ENCODE peak calls at places on chromosome 13, in six cellular contexts. G, I, Q, N, R and Z are unnamed samples. For H3K27me3, the result is how much of the 10 kb centered on the place peaks cover.

GRCh38 chr13:106096661-106097092 is 438.8 kb downstream of the EFNB2 start:
- DNase-seq in G (no peak), I (no peak), Q (no peak), N (no peak), R (no peak), Z (no peak)

GRCh38 chr13:38361551-38362262 is 12.1 kb downstream of the UFM1 start:
- DNase-seq in G (no peak), I (no peak), Q (no peak), N (no peak), R (no peak), Z (no peak)

GRCh38 chr13:40178130-40178529 is 488.3 kb downstream of the FOXO1 start:
- DNase-seq in G (no peak), I (no peak), Q (no peak), N (no peak), R (no peak), Z (no peak)

GRCh38 chr13:91347212-91347995 is at the start of gene MIR17HG:
- DNase-seq in G (peak), I (peak), Q (peak), N (peak), R (peak), Z (peak)

GRCh38 chr13:101915755-101916107 is 463.3 kb downstream of the ITGBL1 start:
- DNase-seq in G (no peak), I (no peak), Q (no peak), N (no peak), R (no peak), Z (no peak)

GRCh38 chr13:88000239-88000638 is 329.1 kb downstream of the SLITRK5 start:
- DNase-seq in G (no peak), I (no peak), Q (no peak), N (no peak), R (no peak), Z (no peak)

GRCh38 chr13:71320452-71320851 is 546.6 kb downstream of the DACH1 start:
- DNase-seq in G (peak), I (no peak), Q (no peak), N (no peak), R (no peak), Z (no peak)

GRCh38 chr13:97142452-97142851 is 79.7 kb upstream of the MBNL2 start:
- DNase-seq in G (peak), I (no peak), Q (no peak), N (peak), R (no peak), Z (no peak)

GRCh38 chr13:106011600-106011999 is 523.9 kb downstream of the EFNB2 start:
- DNase-seq in G (no peak), I (no peak), Q (no peak), N (no peak), R (no peak), Z (no peak)

GRCh38 chr13:48334534-48335127 is 31.1 kb downstream of the RB1 start:
- DNase-seq in G (no peak), I (no peak), Q (peak), N (no peak), R (no peak), Z (no peak)

GRCh38 chr13:77810430-77810829 is 108.2 kb downstream of the EDNRB start:
- DNase-seq in G (no peak), I (no peak), Q (peak), N (no peak), R (no peak), Z (no peak)

GRCh38 chr13:101917833-101918755 is 465.6 kb downstream of the ITGBL1 start:
- DNase-seq in G (no peak), I (no peak), Q (peak), N (no peak), R (no peak), Z (no peak)

GRCh38 chr13:112740502-112741131 is 50.8 kb downstream of the ATP11A start:
- DNase-seq in G (peak), I (no peak), Q (no peak), N (peak), R (peak), Z (no peak)

GRCh38 chr13:49954674-49955455 is 18.7 kb upstream of the SPRYD7 start:
- DNase-seq in G (peak), I (no peak), Q (no peak), N (no peak), R (no peak), Z (no peak)

GRCh38 chr13:31116224-31116623 is 45.5 kb downstream of the HSPH1 start:
- DNase-seq in G (no peak), I (no peak), Q (no peak), N (no peak), R (no peak), Z (no peak)

GRCh38 chr13:77213644-77214043 is 113.2 kb downstream of the MYCBP2 start:
- DNase-seq in G (no peak), I (no peak), Q (no peak), N (no peak), R (no peak), Z (no peak)

GRCh38 chr13:22883262-22883840 is 297.4 kb upstream of the SGCG start:
- DNase-seq in G (no peak), I (no peak), Q (no peak), N (no peak), R (no peak), Z (no peak)

GRCh38 chr13:93715866-93716265 is 489.3 kb downstream of the GPC6 start:
- DNase-seq in G (no peak), I (no peak), Q (no peak), N (no peak), R (no peak), Z (no peak)

GRCh38 chr13:20431080-20431479 is 94.6 kb downstream of the CRYL1 start:
- DNase-seq in G (no peak), I (no peak), Q (no peak), N (no peak), R (no peak), Z (no peak)

GRCh38 chr13:44238011-44238421 is 135.6 kb upstream of the SERP2 start:
- DNase-seq in G (no peak), I (no peak), Q (peak), N (no peak), R (no peak), Z (no peak)

GRCh38 chr13:49517461-49517860 is 21.7 kb downstream of the PHF11 start:
- DNase-seq in G (no peak), I (no peak), Q (no peak), N (no peak), R (no peak), Z (no peak)

DNA sequence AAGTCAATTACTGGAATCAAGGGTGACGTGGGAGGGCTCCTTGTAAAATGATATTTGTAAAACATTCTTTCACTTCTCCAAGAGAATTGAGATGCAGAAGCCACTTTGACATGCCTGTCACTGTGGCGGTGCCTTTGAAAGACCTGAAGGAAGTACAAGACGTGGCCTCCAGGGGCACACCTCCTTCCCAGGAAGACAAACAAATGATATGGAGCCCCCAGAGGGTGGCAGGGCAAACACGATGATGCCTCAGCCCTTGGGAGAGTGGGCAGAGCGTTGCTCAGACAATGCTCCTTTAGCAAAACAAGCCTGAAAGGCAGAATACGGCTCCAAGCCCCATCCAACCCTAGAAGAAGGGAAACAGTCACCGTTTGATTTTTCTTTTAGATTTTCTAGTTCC is 9.3 kb upstream of the ATP12A start:
- DNase-seq in G (peak), I (no peak), Q (peak), N (no peak), R (no peak), Z (no peak)
- H3K27me3 ChIP-seq in G (under half), I (under half), Q (under half), N (under half), R (under half), Z (under half)

GRCh38 chr13:98976338-98976737 is 1.5 kb downstream of the DOCK9 start:
- DNase-seq in G (no peak), I (no peak), Q (no peak), N (no peak), R (no peak), Z (no peak)

GRCh38 chr13:98977568-98978270 is at the start of gene DOCK9:
- DNase-seq in G (peak), I (no peak), Q (no peak), N (peak), R (peak), Z (peak)

GRCh38 chr13:98976941-98977340 is 923 bp downstream of the DOCK9 start:
- DNase-seq in G (no peak), I (no peak), Q (no peak), N (no peak), R (no peak), Z (no peak)

GRCh38 chr13:98979012-98979411 is 1.1 kb upstream of the DOCK9 start:
- DNase-seq in G (no peak), I (no peak), Q (no peak), N (no peak), R (no peak), Z (no peak)

DNA sequence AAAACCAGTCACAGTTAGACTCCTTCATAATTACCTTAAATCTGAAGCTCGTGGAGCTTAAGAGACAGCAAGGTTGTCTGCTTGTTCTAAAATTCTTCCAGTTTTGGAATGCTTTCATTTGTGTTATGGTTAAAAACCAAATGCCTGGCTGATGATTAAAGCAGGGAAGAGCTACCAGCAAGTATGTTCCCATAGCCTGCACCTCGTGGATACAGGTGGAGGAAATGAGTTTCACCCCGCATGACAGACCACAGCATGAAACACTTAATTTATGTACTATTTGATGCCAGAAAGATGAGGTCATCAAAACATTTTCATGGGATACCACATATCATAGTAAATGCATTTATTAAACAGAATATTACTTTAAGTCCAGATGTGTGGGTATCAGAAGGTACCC is 416 bp upstream of the DOCK9 start:
- DNase-seq in G (no peak), I (no peak), Q (no peak), N (no peak), R (no peak), Z (no peak)
- H3K27ac ChIP-seq in G (peak), I (no peak), Q (peak), N (peak), R (peak), Z (peak)

GRCh38 chr13:80131204-80131603 is 209.7 kb downstream of the SPRY2 start:
- DNase-seq in G (peak), I (no peak), Q (peak), N (peak), R (peak), Z (peak)
- H3K4me3 ChIP-seq in G (peak), I (no peak), Q (peak), N (no peak), R (peak), Z (peak)

GRCh38 chr13:99977334-99977911 is 4.2 kb upstream of the ZIC2 start:
- DNase-seq in G (no peak), I (no peak), Q (peak), N (no peak), R (no peak), Z (no peak)

GRCh38 chr13:99976502-99977115 is 5.0 kb upstream of the ZIC2 start:
- DNase-seq in G (no peak), I (no peak), Q (no peak), N (no peak), R (no peak), Z (no peak)

GRCh38 chr13:99979453-99980200 is 2.0 kb upstream of the ZIC2 start:
- DNase-seq in G (peak), I (no peak), Q (peak), N (peak), R (no peak), Z (no peak)

GRCh38 chr13:99978781-99979452 is 2.7 kb upstream of the ZIC2 start:
- DNase-seq in G (peak), I (no peak), Q (peak), N (no peak), R (no peak), Z (no peak)

GRCh38 chr13:99977912-99978780 is 3.4 kb upstream of the ZIC2 start:
- DNase-seq in G (peak), I (no peak), Q (peak), N (no peak), R (no peak), Z (peak)
- H3K27me3 ChIP-seq in G (half or more), I (half or more), Q (half or more), N (half or more), R (half or more), Z (half or more)

GRCh38 chr13:43077906-43078305 is 54.5 kb downstream of the DNAJC15 start:
- DNase-seq in G (no peak), I (no peak), Q (no peak), N (no peak), R (no peak), Z (no peak)
- H3K27ac ChIP-seq in G (no peak), I (no peak), Q (no peak), N (no peak), R (peak), Z (no peak)

GRCh38 chr13:45769072-45769471 is 67.0 kb downstream of the CBY2 start:
- DNase-seq in G (no peak), I (no peak), Q (no peak), N (no peak), R (no peak), Z (no peak)
- H3K4me3 ChIP-seq in G (no peak), I (no peak), Q (no peak), N (no peak), R (no peak), Z (no peak)

DNA sequence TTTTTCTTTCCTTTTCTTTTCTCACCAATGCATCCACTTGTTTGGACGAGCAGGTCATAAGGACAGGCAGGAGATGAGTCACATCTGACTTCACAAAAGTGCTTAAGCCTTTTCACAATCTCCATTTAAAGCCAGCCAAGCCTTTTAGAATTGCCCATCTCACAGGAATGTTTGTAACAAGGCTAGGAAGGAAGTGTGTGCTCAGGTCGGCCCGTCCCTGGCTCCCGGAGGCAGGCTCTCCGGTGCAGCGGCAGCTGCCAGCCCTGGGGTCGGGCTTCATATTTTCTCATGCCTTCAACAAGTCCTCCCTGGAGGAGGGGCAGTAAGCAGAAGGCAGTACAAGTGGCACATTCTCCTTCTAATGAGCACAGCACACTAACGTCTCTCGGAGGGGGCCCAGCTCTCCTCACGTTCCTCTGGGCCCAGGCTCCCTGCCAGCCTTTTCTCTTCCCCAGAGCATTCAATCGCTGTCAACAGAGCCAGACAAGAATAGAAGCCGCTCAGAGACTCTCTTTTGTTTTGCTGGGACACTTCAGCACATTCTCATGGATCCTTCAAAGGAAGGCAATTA is 180.5 kb downstream of the COL4A1 start:
- DNase-seq in G (no peak), I (no peak), Q (no peak), N (peak), R (peak), Z (no peak)
- H3K27me3 ChIP-seq in G (under half), I (under half), Q (under half), N (under half), R (under half), Z (under half)

GRCh38 chr13:113970810-113971470 is 2.9 kb downstream of the C13orf46 start:
- DNase-seq in G (peak), I (no peak), Q (no peak), N (peak), R (peak), Z (peak)
- H3K27ac ChIP-seq in G (peak), I (no peak), Q (no peak), N (peak), R (peak), Z (no peak)

DNA sequence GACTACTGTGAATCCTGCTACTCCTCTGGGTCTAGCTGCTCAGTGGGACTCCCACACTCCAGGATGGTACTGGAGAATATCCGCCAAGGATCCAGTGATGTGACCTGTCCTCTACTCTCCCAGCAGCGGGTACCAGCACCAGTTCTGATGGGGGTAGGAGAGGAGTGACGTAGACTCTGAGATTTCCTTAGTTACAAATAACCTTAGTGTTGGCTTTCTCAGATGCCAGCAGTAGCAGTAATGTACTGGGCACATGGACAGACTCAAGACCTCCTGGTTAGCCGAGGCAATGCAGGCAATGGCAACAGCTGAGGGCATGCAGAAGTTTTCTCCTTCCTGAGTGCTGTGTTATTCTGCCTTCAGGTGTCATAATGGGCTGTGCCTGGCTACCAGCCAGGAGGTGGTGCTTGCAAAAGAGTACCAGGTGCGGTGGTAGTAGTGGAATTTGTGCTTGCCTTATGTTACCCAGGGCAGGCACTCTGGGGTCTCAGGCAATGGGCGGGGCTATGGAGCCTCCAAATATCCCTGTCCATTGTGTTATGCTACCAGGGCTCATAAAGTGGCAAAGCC is 105.3 kb upstream of the KLF5 start:
- DNase-seq in G (peak), I (no peak), Q (no peak), N (no peak), R (no peak), Z (no peak)
- H3K4me3 ChIP-seq in G (no peak), I (no peak), Q (no peak), N (no peak), R (no peak), Z (no peak)